ENCODE peak calls at places on chromosome 1, in eight cellular contexts. I is mesenchymal stem cell, U is ovary, B is colonic mucosa, R is MM.1S, V is tibial nerve, Q is lower lobe of right lung, Z is K562. O is an unnamed sample. For H3K27me3, the result is how much of the 10 kb centered on the place peaks cover.

GRCh38 chr1:17067465-17068245 is 13.8 kb upstream of the SDHB start:
- DNase-seq in Z (no peak), V (no peak), Q (no peak), U (no peak), I (no peak), R (no peak), B (no peak), O (no peak)

GRCh38 chr1:198683449-198683848 is 44.6 kb downstream of the PTPRC start:
- DNase-seq in I (no peak), R (no peak), Q (no peak), V (no peak), B (no peak), Z (no peak), U (no peak), O (no peak)

GRCh38 chr1:156164465-156164831 is 11.1 kb downstream of the SEMA4A start:
- DNase-seq in Z (no peak), B (no peak), U (no peak), V (no peak), Q (no peak), R (no peak), I (no peak), O (no peak)

GRCh38 chr1:66320231-66320630 is 213.7 kb upstream of the SGIP1 start:
- DNase-seq in I (no peak), B (no peak), Z (no peak), U (no peak), R (no peak), V (no peak), Q (no peak), O (no peak)

GRCh38 chr1:72037745-72038343 is 244.5 kb downstream of the NEGR1 start:
- DNase-seq in V (peak), U (no peak), Q (no peak), R (peak), Z (peak), I (peak), B (peak), O (no peak)

GRCh38 chr1:4072754-4073153 is 172.7 kb upstream of the C1orf174 start:
- DNase-seq in I (no peak), R (no peak), Z (no peak), B (no peak), V (no peak), U (no peak), Q (no peak), O (no peak)

GRCh38 chr1:164648211-164649080 is 89.5 kb downstream of the PBX1 start:
- DNase-seq in U (no peak), B (no peak), V (no peak), R (no peak), Q (no peak), Z (no peak), I (no peak), O (no peak)

GRCh38 chr1:67752306-67752705 is 67.3 kb downstream of the GADD45A start:
- DNase-seq in B (no peak), R (no peak), I (no peak), U (no peak), Z (no peak), V (no peak), Q (no peak), O (no peak)

GRCh38 chr1:232669981-232670763 is 40.2 kb upstream of the SIPA1L2 start:
- DNase-seq in Q (no peak), U (no peak), Z (no peak), I (no peak), B (no peak), V (no peak), R (no peak), O (no peak)

GRCh38 chr1:180230416-180230790 is 339 bp downstream of the LHX4 start:
- DNase-seq in R (no peak), Q (no peak), Z (no peak), U (no peak), B (no peak), I (no peak), V (no peak), O (no peak)

GRCh38 chr1:56216173-56216572 is 363.2 kb downstream of the PLPP3 start:
- DNase-seq in I (no peak), B (no peak), V (no peak), Q (no peak), Z (no peak), R (no peak), U (no peak), O (no peak)

GRCh38 chr1:215539803-215540575 is 27.1 kb upstream of the KCTD3 start:
- DNase-seq in Q (no peak), B (no peak), Z (no peak), I (no peak), R (no peak), V (peak), U (no peak), O (no peak)

GRCh38 chr1:108075055-108075454 is 110.1 kb upstream of the VAV3 start:
- DNase-seq in R (peak), Z (no peak), U (no peak), B (no peak), I (no peak), Q (no peak), V (no peak), O (no peak)

GRCh38 chr1:204503122-204503912 is 8.7 kb upstream of the PIK3C2B start:
- DNase-seq in U (no peak), V (peak), I (peak), R (peak), B (peak), Z (peak), Q (no peak), O (no peak)

GRCh38 chr1:184463680-184464079 is 76.9 kb downstream of the C1orf21 start:
- DNase-seq in U (no peak), B (no peak), R (no peak), I (no peak), Q (no peak), Z (no peak), V (no peak), O (no peak)

GRCh38 chr1:11692899-11693590 is 1.5 kb downstream of the DRAXIN start:
- DNase-seq in U (no peak), Q (no peak), R (no peak), I (peak), V (no peak), B (peak), Z (peak), O (no peak)

GRCh38 chr1:43868741-43869067 is 64.9 kb upstream of the ARTN start:
- DNase-seq in Q (no peak), B (no peak), I (peak), U (peak), Z (no peak), R (no peak), V (peak), O (no peak)

GRCh38 chr1:112133487-112133886 is 144.0 kb upstream of the KCND3 start:
- DNase-seq in V (no peak), I (no peak), R (no peak), B (no peak), Z (no peak), U (no peak), Q (no peak), O (no peak)

GRCh38 chr1:182601416-182601786 is 2.8 kb downstream of the RGS16 start:
- DNase-seq in V (peak), U (peak), Q (peak), R (peak), Z (peak), I (peak), B (peak), O (peak)
- H3K4me3 ChIP-seq in V (no peak), U (no peak), Q (peak), R (no peak), Z (no peak), I (no peak), B (no peak), O (no peak)

GRCh38 chr1:247056071-247056470 is 22.5 kb downstream of the ZNF670 start:
- DNase-seq in Z (no peak), U (no peak), I (no peak), R (no peak), V (no peak), B (no peak), Q (no peak), O (no peak)
- H3K27me3 ChIP-seq in Z (under half), U (under half), I (under half), R (under half), V (under half), B (under half), Q (under half), O (under half)

GRCh38 chr1:45887156-45887842 is 83.9 kb downstream of the MAST2 start:
- DNase-seq in B (no peak), R (no peak), I (no peak), Q (no peak), V (no peak), Z (no peak), U (no peak), O (no peak)

GRCh38 chr1:45891087-45891486 is 87.7 kb downstream of the MAST2 start:
- DNase-seq in Z (no peak), Q (no peak), I (no peak), R (no peak), V (no peak), B (no peak), U (no peak), O (no peak)

GRCh38 chr1:45892068-45892785 is 88.8 kb downstream of the MAST2 start:
- DNase-seq in V (peak), Z (no peak), B (peak), U (no peak), Q (no peak), I (peak), R (no peak), O (no peak)

GRCh38 chr1:45886229-45886628 is 82.8 kb downstream of the MAST2 start:
- DNase-seq in U (no peak), Z (no peak), V (no peak), R (no peak), B (no peak), Q (no peak), I (no peak), O (no peak)

DNA sequence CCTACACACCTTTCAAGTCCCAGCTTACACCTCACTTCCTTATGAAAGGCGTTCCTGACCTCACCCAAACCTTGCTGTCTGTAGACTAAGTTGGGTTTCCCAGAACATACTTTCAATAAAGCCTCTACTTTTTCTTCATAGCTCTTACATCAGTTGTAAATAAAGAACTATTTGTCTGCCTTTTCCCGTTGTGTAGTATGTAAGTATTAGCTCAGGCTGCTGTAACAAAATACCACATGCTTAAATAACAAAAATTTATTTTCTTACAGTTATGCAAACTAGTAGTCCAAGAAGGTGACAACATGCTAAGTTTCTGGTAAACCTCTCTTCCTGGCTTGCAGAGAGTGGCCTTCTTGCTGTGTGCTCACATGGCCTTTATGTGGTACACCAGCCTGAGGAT is 86.7 kb downstream of the MAST2 start:
- DNase-seq in B (no peak), Q (no peak), V (no peak), U (no peak), R (no peak), I (no peak), Z (no peak), O (no peak)
- H3K27ac ChIP-seq in B (no peak), Q (no peak), V (no peak), U (no peak), R (no peak), I (no peak), Z (no peak), O (no peak)

DNA sequence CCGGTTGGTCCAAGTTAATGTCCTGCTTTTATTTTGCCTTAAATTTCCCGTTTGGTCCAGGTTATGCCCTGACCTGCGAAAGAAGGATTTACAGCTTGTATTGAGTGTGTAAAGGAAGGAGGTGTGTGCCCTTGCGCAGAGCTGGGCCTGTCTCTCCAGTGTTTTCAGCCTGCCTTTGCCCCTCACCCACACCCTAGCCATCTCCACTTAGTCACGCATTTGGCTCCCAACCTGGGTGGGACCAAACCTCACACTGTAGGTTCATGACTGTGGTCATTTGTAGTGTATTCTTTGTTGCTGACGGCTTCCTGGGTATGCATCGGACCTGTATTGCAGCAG is 567 bp upstream of the SRSF10 start:
- DNase-seq in I (peak), R (no peak), U (peak), B (peak), V (peak), Z (peak), Q (no peak), O (no peak)
- H3K4me3 ChIP-seq in I (peak), R (peak), U (peak), B (peak), V (peak), Z (peak), Q (peak), O (peak)

GRCh38 chr1:62993844-62994243 is 209.9 kb downstream of the ATG4C start:
- DNase-seq in Q (no peak), R (no peak), Z (no peak), I (no peak), B (no peak), U (no peak), V (no peak), O (no peak)
- H3K27me3 ChIP-seq in Q (under half), R (under half), Z (under half), I (under half), B (under half), U (under half), V (under half), O (under half)

GRCh38 chr1:23902611-23903278 is 10.4 kb downstream of the CNR2 start:
- DNase-seq in V (no peak), B (no peak), I (no peak), Z (no peak), U (no peak), Q (no peak), R (no peak), O (no peak)

GRCh38 chr1:23903754-23904153 is 9.4 kb downstream of the CNR2 start:
- DNase-seq in V (no peak), B (no peak), Q (no peak), U (no peak), I (no peak), Z (no peak), R (no peak), O (no peak)

GRCh38 chr1:23906731-23907130 is 6.4 kb downstream of the CNR2 start:
- DNase-seq in Q (no peak), I (no peak), U (no peak), Z (no peak), B (no peak), R (no peak), V (no peak), O (no peak)

GRCh38 chr1:23904748-23905357 is 8.3 kb downstream of the CNR2 start:
- DNase-seq in I (no peak), Z (no peak), B (no peak), U (no peak), R (no peak), Q (no peak), V (no peak), O (no peak)

GRCh38 chr1:23905461-23906025 is 7.6 kb downstream of the CNR2 start:
- DNase-seq in I (no peak), R (no peak), Q (no peak), Z (no peak), U (no peak), B (no peak), V (no peak), O (no peak)
- H3K27ac ChIP-seq in I (no peak), R (no peak), Q (no peak), Z (no peak), U (no peak), B (no peak), V (no peak), O (no peak)

GRCh38 chr1:966135-966602 is at the start of gene PLEKHN1:
- DNase-seq in B (peak), I (peak), R (peak), Q (no peak), Z (peak), U (no peak), V (no peak), O (no peak)

GRCh38 chr1:969260-969855 is 3.1 kb downstream of the PLEKHN1 start:
- DNase-seq in B (no peak), Z (no peak), Q (no peak), I (no peak), R (no peak), U (no peak), V (no peak), O (no peak)

GRCh38 chr1:966603-967295 is 467 bp downstream of the PLEKHN1 start:
- DNase-seq in V (peak), Q (peak), B (peak), Z (peak), R (peak), U (peak), I (peak), O (peak)

GRCh38 chr1:965526-966134 is 652 bp upstream of the PLEKHN1 start:
- DNase-seq in Q (no peak), Z (no peak), I (no peak), U (no peak), B (no peak), R (no peak), V (no peak), O (peak)

DNA sequence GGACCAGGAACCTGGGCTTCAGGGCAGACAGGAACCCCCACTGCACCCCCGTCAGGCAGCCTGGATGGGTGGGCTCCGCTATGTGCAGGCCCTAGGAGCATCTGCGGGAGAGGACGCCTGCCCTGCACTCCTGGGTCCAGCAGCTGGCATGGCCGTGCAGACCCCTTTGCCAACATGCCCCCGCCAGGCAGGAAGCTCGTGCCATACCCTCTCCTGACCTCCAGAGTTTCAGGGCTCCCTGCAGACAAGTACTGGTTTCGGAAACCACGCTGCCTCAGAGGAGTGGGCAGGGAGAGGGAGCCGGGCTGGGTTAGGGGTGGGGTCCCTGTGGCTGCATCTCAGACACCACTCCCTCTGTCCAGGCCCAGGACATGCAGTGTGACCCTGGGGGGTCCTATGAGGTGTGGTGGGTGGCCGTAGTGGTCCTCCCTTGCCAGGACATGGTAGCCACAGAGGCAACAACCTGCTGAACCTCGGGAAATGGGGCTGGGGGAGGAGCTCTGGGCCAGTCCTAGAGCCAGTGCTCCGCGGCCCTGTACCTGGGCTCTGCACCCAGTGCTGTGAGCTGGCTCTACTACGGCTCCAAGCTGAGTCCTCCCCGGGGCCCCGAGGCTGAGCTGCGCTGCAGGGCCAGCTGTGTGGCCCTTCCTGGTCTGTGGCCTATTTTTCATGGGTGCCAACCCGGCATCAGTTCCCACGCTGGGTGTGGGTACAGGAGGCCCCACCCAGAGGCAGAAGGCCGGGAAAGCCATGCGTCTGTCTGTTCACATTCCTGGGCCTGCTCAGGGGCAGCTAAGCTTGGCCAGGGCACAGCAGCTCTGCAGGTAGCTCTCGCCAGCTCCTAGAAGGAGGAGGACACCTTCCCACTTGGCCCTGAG is 1.4 kb downstream of the PLEKHN1 start:
- DNase-seq in Q (no peak), R (no peak), U (no peak), B (no peak), Z (no peak), V (no peak), I (no peak), O (peak)
- H3K4me3 ChIP-seq in Q (no peak), R (no peak), U (no peak), B (peak), Z (no peak), V (peak), I (peak), O (no peak)

DNA sequence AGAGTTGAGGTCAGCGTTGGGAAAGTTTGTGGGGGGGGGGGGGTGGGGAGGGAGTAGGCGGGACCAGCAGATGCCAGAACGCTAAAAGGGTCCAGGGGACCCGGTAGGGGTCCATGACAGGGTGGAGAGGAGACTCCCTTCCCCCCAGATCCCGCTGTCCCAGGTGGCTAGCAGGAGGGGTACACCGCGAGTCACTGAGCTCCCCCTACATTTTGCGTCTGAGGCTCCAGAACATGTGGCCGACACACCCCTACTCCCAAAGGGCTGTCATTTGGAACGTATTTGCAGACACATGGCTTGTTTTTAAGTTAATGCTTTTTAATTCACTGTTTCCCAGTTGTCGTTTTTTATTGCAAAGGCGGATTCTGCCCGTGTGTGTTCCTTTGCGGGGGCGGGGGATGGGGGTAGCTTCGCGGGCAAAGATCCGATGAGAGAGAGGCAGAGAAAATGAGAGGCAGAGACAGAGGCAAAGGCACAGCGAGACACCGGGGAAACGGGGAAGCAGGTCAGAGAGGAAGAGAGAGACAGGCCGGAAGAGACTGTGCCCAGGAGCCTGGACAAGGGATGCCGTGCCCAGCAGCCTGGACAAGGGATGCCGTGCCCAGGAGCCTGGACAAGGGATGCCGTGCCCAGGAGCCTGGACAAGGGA is 270.2 kb downstream of the FOXD2 start:
- DNase-seq in V (no peak), Q (no peak), I (no peak), R (no peak), B (peak), Z (no peak), U (no peak), O (no peak)
- H3K27me3 ChIP-seq in V (half or more), Q (half or more), I (half or more), R (under half), B (under half), Z (under half), U (under half), O (under half)

GRCh38 chr1:228210076-228210651 is 2.3 kb downstream of the OBSCN start:
- DNase-seq in U (no peak), R (no peak), Q (no peak), B (no peak), I (peak), V (no peak), Z (no peak), O (peak)

GRCh38 chr1:228211871-228212414 is 4.1 kb downstream of the OBSCN start:
- DNase-seq in R (no peak), I (no peak), U (no peak), Q (no peak), B (no peak), V (no peak), Z (no peak), O (no peak)

GRCh38 chr1:228210684-228211083 is 2.8 kb downstream of the OBSCN start:
- DNase-seq in Q (no peak), B (peak), R (no peak), V (no peak), U (no peak), I (no peak), Z (no peak), O (no peak)

GRCh38 chr1:228212415-228212965 is 4.6 kb downstream of the OBSCN start:
- DNase-seq in U (no peak), Q (peak), R (no peak), B (peak), Z (no peak), I (peak), V (no peak), O (no peak)

GRCh38 chr1:228211091-228211870 is 3.4 kb downstream of the OBSCN start:
- DNase-seq in U (no peak), B (peak), Z (no peak), I (no peak), Q (peak), R (no peak), V (no peak), O (no peak)
- H3K27ac ChIP-seq in U (no peak), B (no peak), Z (no peak), I (no peak), Q (no peak), R (no peak), V (no peak), O (no peak)